ENCODE peak calls at places on chromosomes 16 and 17, in five cellular contexts. S is effector memory CD4-positive, alpha-beta T cell; L is neuronal stem cell; Y is CD8-positive, alpha-beta T cell; J is heart right ventricle. P is an unnamed sample.
A peak's percentile ranks its signal among the peaks of the same experiment; 100 is the strongest.

GRCh38 chr17:31509095-31509804 is 117.8 kb downstream of the RAB11FIP4 start:
- DNase-seq in S (no peak), L (no peak), Y (no peak), J (no peak), P (no peak)

GRCh38 chr17:17971431-17972125 is 622 bp downstream of the TOM1L2 start:
- DNase-seq in S (peak; percentile 28), L (no peak), Y (peak; percentile 4), J (peak; percentile 60), P (no peak)

GRCh38 chr17:15981208-15981607 is 18.3 kb downstream of the ZSWIM7 start:
- DNase-seq in S (no peak), L (no peak), Y (no peak), J (no peak), P (no peak)

GRCh38 chr17:41660221-41660711 is 28.4 kb upstream of the EIF1 start:
- DNase-seq in S (no peak), L (no peak), Y (no peak), J (no peak), P (no peak)

GRCh38 chr16:5604770-5605169 is 507.2 kb upstream of the EEF2KMT start:
- DNase-seq in S (no peak), L (peak; percentile 26), Y (no peak), J (no peak), P (peak; percentile 46)

GRCh38 chr16:7161886-7162285 is 170.8 kb upstream of the RBFOX1 start:
- DNase-seq in S (no peak), L (no peak), Y (no peak), J (no peak), P (no peak)

GRCh38 chr17:33288954-33289353 is 4.1 kb downstream of the ASIC2 start:
- DNase-seq in S (no peak), L (no peak), Y (no peak), J (no peak), P (peak; percentile 24)

GRCh38 chr16:57619133-57619605 is 9.3 kb upstream of the ADGRG1 start:
- DNase-seq in S (no peak), L (no peak), Y (no peak), J (no peak), P (no peak)

GRCh38 chr17:68694791-68695485 is 93.8 kb upstream of the FAM20A start:
- DNase-seq in S (no peak), L (no peak), Y (no peak), J (no peak), P (no peak)

GRCh38 chr17:57761887-57762286 is 16.8 kb upstream of the CCDC182 start:
- DNase-seq in S (no peak), L (peak; percentile 17), Y (no peak), J (no peak), P (peak; percentile 51)

GRCh38 chr16:87201052-87201451 is 116.1 kb downstream of the C16orf95 start:
- DNase-seq in S (no peak), L (no peak), Y (no peak), J (peak; percentile 61), P (no peak)

GRCh38 chr16:15907863-15908478 is 19.6 kb upstream of the CEP20 start:
- DNase-seq in S (no peak), L (peak; percentile 26), Y (no peak), J (no peak), P (peak; percentile 60)

GRCh38 chr17:83192161-83192788 is 112.9 kb downstream of the METRNL start:
- DNase-seq in S (no peak), L (no peak), Y (no peak), J (no peak), P (peak; percentile 13)

GRCh38 chr17:51397361-51398127 is 137.2 kb downstream of the UTP18 start:
- DNase-seq in S (no peak), L (no peak), Y (no peak), J (no peak), P (no peak)

GRCh38 chr17:61284174-61284573 is 115.5 kb upstream of the TBX2 start:
- DNase-seq in S (no peak), L (no peak), Y (no peak), J (no peak), P (no peak)

GRCh38 chr16:47017636-47018035 is 44.2 kb upstream of the DNAJA2 start:
- DNase-seq in S (no peak), L (no peak), Y (no peak), J (no peak), P (no peak)

GRCh38 chr17:48483471-48484131 is 47.2 kb downstream of the HOXB1 start:
- DNase-seq in S (no peak), L (no peak), Y (no peak), J (no peak), P (no peak)

GRCh38 chr17:73987395-73987794 is 216.1 kb upstream of the RPL38 start:
- DNase-seq in S (no peak), L (no peak), Y (no peak), J (no peak), P (no peak)

GRCh38 chr17:81482673-81483072 is 29.9 kb downstream of the ACTG1 start:
- DNase-seq in S (no peak), L (no peak), Y (no peak), J (no peak), P (no peak)

GRCh38 chr16:83116274-83116892 is 489.6 kb downstream of the CDH13 start:
- DNase-seq in S (no peak), L (no peak), Y (no peak), J (no peak), P (no peak)

GRCh38 chr17:17779015-17779611 is 57.7 kb downstream of the SREBF1 start:
- DNase-seq in S (no peak), L (no peak), Y (no peak), J (no peak), P (no peak)

GRCh38 chr16:27237229-27238015 is 31.1 kb downstream of the NSMCE1 start:
- DNase-seq in S (peak; percentile 50), L (no peak), Y (no peak), J (no peak), P (peak; percentile 39)

GRCh38 chr16:71542377-71542776 is 16.2 kb downstream of the CHST4 start:
- DNase-seq in S (no peak), L (peak; percentile 56), Y (peak; percentile 19), J (peak; percentile 22), P (peak; percentile 85)

GRCh38 chr16:89090669-89091426 is 2.8 kb upstream of the ACSF3 start:
- DNase-seq in S (no peak), L (no peak), Y (no peak), J (no peak), P (no peak)

GRCh38 chr16:89093602-89094251 is at the start of gene ACSF3:
- DNase-seq in S (peak; percentile 51), L (peak; percentile 40), Y (peak; percentile 30), J (peak; percentile 76), P (peak; percentile 34)

GRCh38 chr16:89090182-89090630 is 3.4 kb upstream of the ACSF3 start:
- DNase-seq in S (no peak), L (no peak), Y (no peak), J (no peak), P (no peak)

GRCh38 chr16:89094252-89094901 is 725 bp downstream of the ACSF3 start:
- DNase-seq in S (no peak), L (no peak), Y (no peak), J (no peak), P (no peak)

GRCh38 chr16:89092013-89092412 is 1.6 kb upstream of the ACSF3 start:
- DNase-seq in S (no peak), L (no peak), Y (no peak), J (no peak), P (peak; percentile 37)
- H3K27ac ChIP-seq in S (no peak overlapping the region), L (no peak overlapping the region), Y (no peak overlapping the region), J (no peak overlapping the region), P (no peak overlapping the region)

GRCh38 chr17:45793999-45794540 is 9.9 kb downstream of the CRHR1 start:
- DNase-seq in S (no peak), L (no peak), Y (no peak), J (no peak), P (no peak)

GRCh38 chr17:45792437-45792836 is 8.3 kb downstream of the CRHR1 start:
- DNase-seq in S (no peak), L (no peak), Y (no peak), J (no peak), P (no peak)

GRCh38 chr17:45791935-45792334 is 7.8 kb downstream of the CRHR1 start:
- DNase-seq in S (no peak), L (no peak), Y (no peak), J (no peak), P (no peak)

GRCh38 chr17:45792995-45793755 is 9.1 kb downstream of the CRHR1 start:
- DNase-seq in S (no peak), L (no peak), Y (no peak), J (no peak), P (peak; percentile 41)

DNA sequence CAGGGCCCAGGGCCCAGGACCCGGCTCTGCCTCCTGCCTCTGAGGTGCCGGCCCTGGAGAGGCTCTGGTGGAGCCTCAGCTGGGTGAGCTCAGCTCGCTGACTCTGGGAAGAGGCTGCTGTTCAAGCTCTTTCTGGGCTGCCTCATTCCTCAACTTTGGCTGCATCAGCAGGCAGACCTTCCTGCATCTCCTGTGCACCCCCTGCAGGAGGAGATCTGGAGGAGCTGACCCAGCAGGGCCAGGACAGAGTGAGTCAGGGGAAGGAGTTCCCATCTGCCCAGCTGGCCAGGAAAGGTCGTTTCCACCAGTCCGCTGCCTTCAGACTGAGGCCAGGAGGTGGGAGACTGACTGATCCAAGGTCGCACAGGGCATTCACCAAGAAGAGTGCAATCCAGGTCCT is 10.7 kb downstream of the CRHR1 start:
- DNase-seq in S (no peak), L (no peak), Y (no peak), J (no peak), P (peak; percentile 78)
- H3K27me3 ChIP-seq in S (no peaks in the 10 kb centered on the region), L (peaks cover 65% of the 10 kb centered on the region), Y (peaks cover 11% of the 10 kb centered on the region), J (peaks cover 88% of the 10 kb centered on the region), P (no peaks in the 10 kb centered on the region)

DNA sequence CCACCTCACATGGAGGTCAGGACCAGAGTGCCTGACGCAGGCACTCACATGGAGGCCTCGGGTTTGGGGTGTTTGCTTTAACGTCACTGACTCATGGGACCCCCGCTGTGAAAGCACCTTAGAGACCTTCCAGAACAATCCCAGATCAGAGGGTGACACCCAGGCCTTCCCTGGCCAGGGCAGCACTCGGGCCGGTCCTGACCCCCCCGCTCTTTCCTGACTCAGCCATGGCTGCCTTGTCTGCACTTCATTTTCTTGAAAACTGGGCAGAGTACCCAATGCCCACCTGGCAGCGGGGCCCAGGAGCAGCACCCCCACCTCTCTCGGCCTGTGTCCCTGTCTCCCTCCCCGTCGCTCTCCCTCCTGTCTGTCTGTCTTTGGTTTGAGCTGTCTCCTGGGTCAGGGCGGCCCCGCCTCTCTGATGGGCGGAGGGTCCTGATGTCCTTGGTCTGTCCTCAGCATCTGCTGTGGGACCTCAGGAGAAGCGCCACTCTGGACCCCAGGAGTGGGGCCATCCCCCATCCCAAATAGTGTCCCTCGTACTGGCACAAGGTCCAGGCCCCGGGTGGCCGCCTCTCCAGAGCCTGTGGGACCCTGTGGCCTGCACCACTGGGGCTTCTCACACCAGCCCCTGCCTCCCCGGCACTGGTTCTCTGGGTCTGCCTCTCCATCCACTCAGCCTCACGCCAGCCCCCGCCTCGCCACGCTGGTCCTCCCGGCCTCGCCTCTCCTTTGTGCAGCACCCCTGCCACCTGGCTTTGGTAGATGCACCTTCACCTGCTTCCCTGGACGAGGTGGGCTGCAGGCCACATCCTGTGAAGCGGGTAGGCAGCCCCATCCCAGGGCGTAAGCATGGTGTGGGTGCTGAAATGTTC is 55.9 kb upstream of the ZNF469 start:
- DNase-seq in S (no peak), L (no peak), Y (no peak), J (no peak), P (no peak)
- H3K27ac ChIP-seq in S (no peak overlapping the region), L (no peak overlapping the region), Y (no peak overlapping the region), J (no peak overlapping the region), P (no peak overlapping the region)

DNA sequence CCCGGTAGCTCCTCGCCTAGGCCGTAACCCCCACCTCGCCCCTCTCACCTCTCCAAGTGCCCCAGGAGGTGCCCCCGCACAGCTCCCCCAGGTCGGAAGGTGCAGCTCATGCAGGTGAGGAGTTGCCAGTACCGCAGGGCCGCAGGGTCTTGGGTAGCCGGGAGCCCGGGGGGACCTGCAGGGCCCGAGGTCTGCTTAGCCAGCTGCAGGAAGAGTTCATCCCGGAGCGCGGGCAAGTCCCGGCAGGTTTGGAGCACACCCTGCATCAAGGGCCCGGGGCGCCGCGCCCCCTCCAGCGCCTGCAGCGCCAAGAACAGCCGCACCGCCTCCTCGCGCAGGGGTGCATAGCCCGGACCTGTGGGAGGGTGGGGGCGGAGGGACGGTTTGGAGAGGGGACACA is 4.8 kb downstream of the PLEKHH3 start:
- DNase-seq in S (no peak), L (no peak), Y (no peak), J (no peak), P (peak; percentile 42)
- H3K27me3 ChIP-seq in S (peaks cover 48% of the 10 kb centered on the region), L (no peaks in the 10 kb centered on the region), Y (peaks cover 43% of the 10 kb centered on the region), J (no peaks in the 10 kb centered on the region), P (no peaks in the 10 kb centered on the region)

P was measured in WERI-Rb-1.